ENCODE peak calls at places on chromosomes 6 and 20, in six cellular contexts. P is upper lobe of left lung, O is HCT116, G is Panc1, Q is K562, A is HepG2. E is an unnamed sample.
A peak's percentile ranks its signal among the peaks of the same experiment; 100 is the strongest.

GRCh38 chr20:23152902-23153301 is 66.8 kb upstream of the CD93 start:
- ATAC-seq in Q (no peak), P (no peak), A (no peak), G (no peak), O (no peak), E (no peak)

GRCh38 chr6:3447005-3447404 is 9.8 kb downstream of the SLC22A23 start:
- ATAC-seq in O (no peak), G (no peak), A (no peak), Q (no peak), P (no peak), E (no peak)

GRCh38 chr6:165571068-165571682 is 91.9 kb downstream of the PDE10A start:
- ATAC-seq in G (no peak), Q (no peak), O (no peak), P (peak; percentile 75), A (no peak), E (no peak)

GRCh38 chr6:158777510-158777909 is 41.7 kb downstream of the EZR start:
- ATAC-seq in Q (no peak), P (no peak), O (no peak), A (no peak), G (no peak), E (no peak)

GRCh38 chr6:43516367-43516696 is 394 bp downstream of the YIPF3 start:
- ATAC-seq in G (peak; percentile 5), Q (peak; percentile 8), A (peak; percentile 31), P (no peak), O (no peak), E (no peak)

GRCh38 chr6:165925474-165926156 is 242.0 kb downstream of the TBXT start:
- ATAC-seq in Q (no peak), O (no peak), P (no peak), G (no peak), A (no peak), E (no peak)

GRCh38 chr6:143038845-143039244 is 21.8 kb upstream of the AIG1 start:
- ATAC-seq in G (no peak), Q (no peak), P (no peak), O (peak; percentile 52), A (no peak), E (no peak)

GRCh38 chr6:7786206-7786605 is 60.3 kb downstream of the BMP6 start:
- ATAC-seq in O (no peak), A (no peak), Q (no peak), P (peak; percentile 39), G (no peak), E (peak; percentile 30)

GRCh38 chr6:99614430-99615161 is 8.0 kb downstream of the PRDM13 start:
- ATAC-seq in A (peak; percentile 82), Q (peak; percentile 39), P (peak; percentile 4), G (peak; percentile 26), O (no peak), E (no peak)

GRCh38 chr6:36335465-36336209 is 1.1 kb downstream of the BNIP5 start:
- ATAC-seq in A (peak; percentile 55), G (no peak), Q (no peak), P (no peak), O (no peak), E (no peak)

GRCh38 chr6:17276766-17277165 is 4.4 kb upstream of the RBM24 start:
- ATAC-seq in A (no peak), O (no peak), P (no peak), Q (no peak), G (no peak), E (no peak)

GRCh38 chr6:45454008-45454911 is 76.5 kb upstream of the SUPT3H start:
- ATAC-seq in P (no peak), O (no peak), Q (peak; percentile 47), G (peak; percentile 94), A (no peak), E (no peak)

GRCh38 chr6:44627091-44627878 is 239.8 kb downstream of the CDC5L start:
- ATAC-seq in P (peak; percentile 74), O (no peak), G (peak; percentile 36), A (peak; percentile 13), Q (no peak), E (peak; percentile 61)

GRCh38 chr20:23085415-23086055 is 589 bp downstream of the CD93 start:
- ATAC-seq in G (no peak), P (no peak), Q (no peak), A (no peak), O (no peak), E (no peak)

GRCh38 chr20:4883546-4883945 is 117.8 kb downstream of the SLC23A2 start:
- ATAC-seq in P (no peak), A (no peak), G (no peak), Q (no peak), O (no peak), E (no peak)

GRCh38 chr6:154995241-154996162 is at the start of gene TIAM2:
- ATAC-seq in A (peak; percentile 82), Q (no peak), O (peak; percentile 87), G (peak; percentile 90), P (peak; percentile 47), E (peak; percentile 53)

GRCh38 chr20:20731000-20731944 is 18.8 kb upstream of the RALGAPA2 start:
- ATAC-seq in O (no peak), G (no peak), Q (no peak), P (no peak), A (no peak), E (peak; percentile 51)

GRCh38 chr20:40744494-40745175 is 55.6 kb upstream of the MAFB start:
- ATAC-seq in O (no peak), G (no peak), A (no peak), P (no peak), Q (no peak), E (no peak)

GRCh38 chr6:88867841-88868558 is 95.4 kb downstream of the RNGTT start:
- ATAC-seq in A (no peak), O (no peak), Q (no peak), P (no peak), G (no peak), E (no peak)

GRCh38 chr6:17927705-17928104 is 59.7 kb downstream of the KIF13A start:
- ATAC-seq in Q (no peak), A (no peak), O (no peak), P (no peak), G (peak; percentile 30), E (no peak)

GRCh38 chr20:20548527-20549266 is 163.7 kb downstream of the RALGAPA2 start:
- ATAC-seq in O (no peak), P (no peak), G (no peak), Q (no peak), A (peak; percentile 85), E (no peak)

GRCh38 chr6:44002591-44003344 is 124.5 kb downstream of the MRPL14 start:
- ATAC-seq in Q (no peak), G (no peak), P (peak; percentile 51), A (no peak), O (peak; percentile 40), E (peak; percentile 76)

GRCh38 chr6:36109092-36109491 is 21.2 kb upstream of the MAPK13 start:
- ATAC-seq in Q (no peak), P (no peak), O (no peak), A (no peak), G (no peak), E (no peak)

GRCh38 chr20:2162125-2162822 is 60.6 kb downstream of the STK35 start:
- ATAC-seq in P (no peak), G (no peak), A (peak; percentile 38), O (no peak), Q (no peak), E (no peak)

GRCh38 chr20:49775229-49775693 is 37.4 kb upstream of the SLC9A8 start:
- ATAC-seq in G (peak; percentile 86), O (peak; percentile 76), P (peak; percentile 69), A (peak; percentile 83), Q (peak; percentile 59), E (peak; percentile 74)

GRCh38 chr6:7235712-7236311 is 77.2 kb downstream of the SSR1 start:
- ATAC-seq in O (peak; percentile 35), A (no peak), Q (peak; percentile 8), G (no peak), P (peak; percentile 21), E (no peak)

GRCh38 chr6:111624391-111625098 is 18.9 kb upstream of the TRAF3IP2 start:
- ATAC-seq in A (no peak), P (no peak), O (no peak), G (no peak), Q (no peak), E (no peak)

GRCh38 chr20:11271319-11271718 is 597.5 kb upstream of the JAG1 start:
- ATAC-seq in G (no peak), P (no peak), A (peak; percentile 81), Q (no peak), O (peak; percentile 62), E (no peak)
- TF ChIP-seq CTCF in G (peak; percentile 53), P (no peak), A (no peak), Q (no peak), O (peak; percentile 41), E (no peak)

GRCh38 chr20:33559994-33560393 is 70.1 kb downstream of the CBFA2T2 start:
- ATAC-seq in P (no peak), Q (no peak), A (no peak), G (no peak), O (no peak), E (no peak)

GRCh38 chr20:33566781-33567603 is 77.1 kb downstream of the CBFA2T2 start:
- ATAC-seq in O (no peak), P (no peak), A (no peak), G (no peak), Q (no peak), E (no peak)

GRCh38 chr20:33561981-33562601 is 72.2 kb downstream of the CBFA2T2 start:
- ATAC-seq in Q (peak; percentile 84), O (peak; percentile 54), P (peak; percentile 96), G (peak; percentile 63), A (peak; percentile 91), E (peak; percentile 98)

GRCh38 chr20:33567949-33568348 is 78.1 kb downstream of the CBFA2T2 start:
- ATAC-seq in P (no peak), G (no peak), O (no peak), Q (no peak), A (no peak), E (no peak)

GRCh38 chr20:33563788-33564187 is 73.9 kb downstream of the CBFA2T2 start:
- ATAC-seq in P (no peak), O (no peak), A (no peak), G (no peak), Q (no peak), E (no peak)
- TF ChIP-seq POLR2AphosphoS5 in P (no peak), O (no peak), A (no peak), G (no peak), Q (no peak), E (no peak)

DNA sequence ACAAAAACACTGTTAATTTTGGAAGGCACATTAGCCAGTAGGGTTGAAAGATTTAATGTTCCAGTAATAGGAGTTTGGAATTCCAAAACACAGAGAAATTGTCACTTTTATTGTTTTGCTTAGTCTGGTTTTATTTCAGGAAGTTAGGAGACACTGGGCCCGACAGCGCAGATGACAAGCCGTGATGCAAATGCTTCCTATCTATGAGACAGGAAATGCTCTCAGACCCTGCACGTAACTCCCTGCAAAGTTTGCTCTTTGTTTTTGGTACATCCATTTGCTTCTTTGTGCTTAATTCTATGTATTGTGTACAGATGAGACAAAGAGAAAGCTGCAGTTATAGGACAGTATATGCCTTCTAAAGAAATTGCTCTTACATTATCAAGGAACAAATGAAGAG is 201.5 kb upstream of the SGK1 start:
- ATAC-seq in G (no peak), O (no peak), A (no peak), Q (peak; percentile 74), P (peak; percentile 47), E (no peak)
- H3K4me1 ChIP-seq in G (peaks cover 6% of the 10 kb centered on the region), O (peaks cover 21% of the 10 kb centered on the region), A (peaks cover 17% of the 10 kb centered on the region), Q (peaks cover 12% of the 10 kb centered on the region), P (peaks cover 51% of the 10 kb centered on the region), E (peaks cover 37% of the 10 kb centered on the region)

GRCh38 chr6:161618816-161619454 is 345.1 kb upstream of the AGPAT4 start:
- ATAC-seq in Q (peak; percentile 92), A (peak; percentile 93), P (peak; percentile 56), O (peak; percentile 69), G (peak; percentile 83), E (no peak)
- TF ChIP-seq CTCF in Q (peak; percentile 59), A (peak; percentile 59), P (no peak), O (peak; percentile 48), G (peak; percentile 71), E (no peak)